ENCODE peak calls at places on chromosomes 12 and 14, in five cellular contexts. T is HL-60, G is prostate gland, X is upper lobe of left lung, N is suprapubic skin. S is an unnamed sample.

GRCh38 chr12:47504775-47505446 is 200.9 kb downstream of the RPAP3 start:
- DNase-seq in T (no peak), G (no peak), X (no peak), N (no peak), S (no peak)

GRCh38 chr14:64763801-64764511 is 59.7 kb downstream of the PLEKHG3 start:
- DNase-seq in T (no peak), G (no peak), X (no peak), N (no peak), S (peak; percentile 8)

GRCh38 chr12:72368298-72368697 is 96.1 kb downstream of the TRHDE start:
- DNase-seq in T (no peak), G (no peak), X (no peak), N (no peak), S (no peak)

GRCh38 chr12:67082221-67082620 is 186.9 kb upstream of the CAND1 start:
- DNase-seq in T (no peak), G (no peak), X (no peak), N (no peak), S (no peak)

GRCh38 chr12:82174383-82174782 is 183.8 kb downstream of the CCDC59 start:
- DNase-seq in T (no peak), G (no peak), X (no peak), N (no peak), S (no peak)

GRCh38 chr14:72559227-72559626 is 334.7 kb downstream of the DPF3 start:
- DNase-seq in T (no peak), G (no peak), X (no peak), N (no peak), S (no peak)

GRCh38 chr12:57173089-57173488 is 25.7 kb upstream of the LRP1-AS start:
- DNase-seq in T (no peak), G (no peak), X (no peak), N (no peak), S (no peak)

GRCh38 chr12:89524201-89525001 is at the start of gene GALNT4:
- DNase-seq in T (peak; percentile 71), G (peak; percentile 86), X (peak; percentile 93), N (peak; percentile 95), S (peak; percentile 93)

GRCh38 chr14:105492051-105492965 is 1.3 kb downstream of the TEDC1 start:
- DNase-seq in T (no peak), G (no peak), X (no peak), N (no peak), S (no peak)

GRCh38 chr12:67647251-67647546 is 1.3 kb upstream of the DYRK2 start:
- DNase-seq in T (no peak), G (no peak), X (no peak), N (no peak), S (no peak)

GRCh38 chr12:41983896-41984295 is 160.8 kb downstream of the GXYLT1 start:
- DNase-seq in T (no peak), G (no peak), X (no peak), N (no peak), S (no peak)

GRCh38 chr12:29796823-29797263 is 13.1 kb upstream of the TMTC1 start:
- DNase-seq in T (no peak), G (peak; percentile 60), X (no peak), N (no peak), S (peak; percentile 9)

GRCh38 chr14:102498005-102498677 is 11.4 kb downstream of the ANKRD9 start:
- DNase-seq in T (no peak), G (no peak), X (no peak), N (no peak), S (peak; percentile 60)

GRCh38 chr14:51095854-51096823 is 1.2 kb upstream of the TRIM9 start:
- DNase-seq in T (no peak), G (no peak), X (peak; percentile 21), N (peak; percentile 82), S (peak; percentile 18)

GRCh38 chr12:52195065-52195730 is 3.4 kb upstream of the KRT80 start:
- DNase-seq in T (no peak), G (no peak), X (no peak), N (no peak), S (no peak)

GRCh38 chr14:78022059-78022458 is 148.1 kb upstream of the NRXN3 start:
- DNase-seq in T (peak; percentile 43), G (peak; percentile 29), X (peak; percentile 52), N (no peak), S (peak; percentile 47)

GRCh38 chr14:37546621-37547447 is 48.2 kb downstream of the FOXA1 start:
- DNase-seq in T (no peak), G (peak; percentile 20), X (no peak), N (no peak), S (no peak)

DNA sequence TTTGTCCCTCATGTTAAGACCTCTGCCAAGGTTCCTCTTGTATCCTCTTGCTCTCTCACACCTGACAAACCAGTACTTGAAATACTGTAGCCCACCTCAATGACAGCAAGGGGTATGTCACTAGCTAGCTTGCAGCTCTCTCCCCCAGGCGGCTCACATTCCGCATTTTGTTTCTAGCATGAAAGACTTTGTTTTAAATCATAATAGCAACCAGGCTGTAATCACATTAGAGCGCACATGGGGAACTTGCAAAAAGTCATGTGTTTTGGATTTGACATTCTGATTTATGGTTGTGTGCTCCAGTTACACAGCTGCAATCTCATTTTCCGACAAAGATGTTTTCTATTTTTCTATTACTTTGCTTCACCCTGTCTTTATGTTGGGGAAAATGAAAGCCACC is 384.6 kb downstream of the BMP4 start:
- DNase-seq in T (no peak), G (no peak), X (no peak), N (no peak), S (no peak)
- TF ChIP-seq POLR2AphosphoS5 in T (no peak), G (no peak), X (no peak), N (no peak), S (no peak)

GRCh38 chr14:69680297-69680696 is 68.9 kb downstream of the SUSD6 start:
- DNase-seq in T (no peak), G (no peak), X (no peak), N (no peak), S (no peak)

GRCh38 chr14:69683971-69684370 is 72.6 kb downstream of the SUSD6 start:
- DNase-seq in T (no peak), G (no peak), X (no peak), N (no peak), S (no peak)

GRCh38 chr14:69684461-69685183 is 73.2 kb downstream of the SUSD6 start:
- DNase-seq in T (no peak), G (no peak), X (peak; percentile 50), N (no peak), S (no peak)

GRCh38 chr14:69685217-69685616 is 73.8 kb downstream of the SUSD6 start:
- DNase-seq in T (no peak), G (no peak), X (no peak), N (no peak), S (no peak)

DNA sequence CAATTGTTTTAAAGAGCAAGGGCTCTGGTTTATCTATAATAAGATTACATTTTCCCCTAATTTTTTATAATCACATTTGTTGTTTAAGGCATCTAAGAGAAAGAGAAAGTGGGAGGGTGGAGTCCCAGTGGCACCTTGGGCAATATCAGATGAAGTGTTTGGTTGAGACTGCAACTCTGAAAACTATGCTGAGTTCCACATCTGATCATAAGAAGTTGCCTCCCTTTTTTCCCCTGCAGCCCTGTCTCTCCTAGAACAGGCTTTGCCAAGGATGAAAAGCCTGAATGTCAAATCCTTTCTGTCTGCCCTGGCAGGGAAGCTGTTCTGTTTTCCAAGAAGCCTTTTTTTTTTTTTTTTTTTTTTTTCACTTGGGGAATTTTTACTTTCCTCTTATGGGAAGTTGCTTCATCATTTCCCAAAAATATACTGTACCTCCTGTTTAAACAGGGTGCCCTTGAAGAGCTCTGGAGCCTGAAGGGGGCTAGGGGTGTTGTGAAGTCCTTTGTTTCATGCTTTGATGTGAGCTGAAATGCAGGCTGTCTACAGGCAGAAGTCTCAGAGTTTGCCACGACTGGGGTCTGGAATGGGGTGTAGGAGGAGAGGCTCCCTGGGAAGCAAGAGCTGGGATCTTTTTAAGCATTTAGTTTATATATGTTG is 71.3 kb downstream of the SUSD6 start:
- DNase-seq in T (no peak), G (peak; percentile 28), X (peak; percentile 60), N (no peak), S (no peak)
- TF ChIP-seq POLR2AphosphoS5 in T (no peak), G (no peak), X (no peak), N (no peak), S (no peak)

GRCh38 chr14:26008290-26008689 is 589.5 kb downstream of the NOVA1 start:
- DNase-seq in T (no peak), G (no peak), X (no peak), N (no peak), S (no peak)

GRCh38 chr14:26004342-26004741 is 593.5 kb downstream of the NOVA1 start:
- DNase-seq in T (no peak), G (no peak), X (no peak), N (no peak), S (no peak)
- TF ChIP-seq POLR2AphosphoS5 in T (no peak), G (no peak), X (no peak), N (no peak), S (no peak)

DNA sequence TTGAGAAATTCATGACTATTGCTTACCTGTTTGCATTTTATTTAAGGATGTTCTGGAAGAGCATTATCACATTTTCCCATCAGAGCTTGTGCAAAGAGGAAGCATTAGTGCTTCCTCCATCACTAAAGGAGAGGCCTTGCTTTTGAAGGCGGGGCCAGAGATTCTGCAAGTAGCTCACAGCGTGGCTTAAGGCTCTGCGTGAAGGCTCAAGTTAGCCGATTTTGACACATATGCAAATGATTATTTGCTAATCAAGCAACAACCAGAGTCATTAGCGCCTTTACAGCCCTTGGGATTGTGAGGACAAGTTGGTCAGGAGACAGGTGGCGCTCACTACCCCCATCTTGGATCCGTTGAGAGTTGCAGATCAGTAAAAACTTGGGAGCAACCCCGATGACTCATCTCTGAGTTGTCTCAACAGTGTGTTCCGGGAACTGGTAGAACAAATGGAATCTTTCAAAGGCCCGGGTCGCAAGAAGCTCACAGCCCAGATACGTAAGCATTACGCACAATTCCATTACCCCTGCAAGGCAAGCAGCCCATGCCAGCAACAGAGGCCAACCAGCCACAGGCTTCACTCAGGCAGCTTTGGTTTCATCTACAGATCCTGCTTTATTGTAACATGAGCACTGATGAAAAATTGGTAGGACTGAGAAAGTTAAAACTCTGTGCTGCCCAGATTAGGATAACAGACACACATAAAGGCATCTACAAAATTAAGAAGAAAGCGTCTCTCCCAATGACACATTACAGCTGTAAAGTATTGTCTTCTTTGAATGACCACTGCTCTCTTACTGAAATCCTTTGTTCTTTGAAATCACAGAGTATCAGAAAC is 34.9 kb upstream of the SPTSSA start:
- DNase-seq in T (peak; percentile 53), G (peak; percentile 73), X (peak; percentile 57), N (peak; percentile 91), S (peak; percentile 74)
- TF ChIP-seq POLR2AphosphoS5 in T (no peak), G (peak; percentile 81), X (peak; percentile 71), N (no peak), S (peak; percentile 82)

S was measured in transverse colon.